ENCODE peak calls at places on chromosomes 11 and 22, in ten cellular contexts. Q, A, I, L, V, E, S, F, U and T are unnamed samples.
A peak's percentile ranks its signal among the peaks of the same experiment; 100 is the strongest.

GRCh38 chr22:38148252-38148651 is 33.4 kb downstream of the PLA2G6 start:
- DNase-seq in U (peak; percentile 39), E (no peak), V (no peak), A (no peak), I (no peak), Q (peak; percentile 83), F (no peak), L (peak; percentile 61), S (peak; percentile 23), T (no peak)

GRCh38 chr11:34065505-34066203 is 14.1 kb downstream of the CAPRIN1 start:
- DNase-seq in L (no peak), F (no peak), E (no peak), U (peak; percentile 5), I (no peak), Q (peak; percentile 35), S (no peak), V (no peak), A (no peak), T (no peak)

GRCh38 chr11:131998020-131998419 is 627.6 kb downstream of the NTM start:
- DNase-seq in S (no peak), F (no peak), V (no peak), A (no peak), I (no peak), E (no peak), L (no peak), Q (no peak), U (no peak), T (no peak)

GRCh38 chr11:26964335-26964734 is 29.6 kb upstream of the FIBIN start:
- DNase-seq in A (no peak), S (no peak), Q (no peak), I (no peak), V (no peak), F (no peak), U (peak; percentile 66), L (no peak), E (no peak), T (no peak)

GRCh38 chr11:91804057-91804456 is 420.6 kb upstream of the FAT3 start:
- DNase-seq in U (no peak), F (no peak), A (no peak), L (no peak), I (peak; percentile 66), V (no peak), Q (peak; percentile 25), S (no peak), E (no peak), T (no peak)

GRCh38 chr22:40206561-40206960 is 28.8 kb downstream of the TNRC6B start:
- DNase-seq in I (no peak), U (no peak), V (no peak), L (no peak), A (no peak), E (no peak), F (no peak), S (no peak), Q (no peak), T (no peak)

GRCh38 chr11:31655483-31655882 is 145.9 kb downstream of the ELP4 start:
- DNase-seq in Q (peak; percentile 85), V (no peak), F (no peak), I (peak; percentile 36), U (peak; percentile 60), S (no peak), L (peak; percentile 90), A (no peak), E (no peak), T (no peak)

GRCh38 chr11:2672553-2673249 is 27.1 kb downstream of the KCNQ1OT1 start:
- DNase-seq in L (no peak), E (no peak), U (no peak), I (no peak), Q (no peak), V (no peak), F (no peak), S (peak; percentile 41), A (peak; percentile 50), T (no peak)

GRCh38 chr11:69878144-69878883 is 59.1 kb upstream of the FGF3 start:
- DNase-seq in I (no peak), S (peak; percentile 34), F (no peak), V (no peak), L (no peak), E (no peak), Q (no peak), A (no peak), U (no peak), T (no peak)

GRCh38 chr11:99260696-99261095 is 239.9 kb downstream of the CNTN5 start:
- DNase-seq in V (no peak), L (no peak), E (no peak), Q (no peak), F (no peak), S (no peak), U (no peak), I (no peak), A (no peak), T (no peak)

GRCh38 chr22:22692707-22693530 is 48.5 kb downstream of the GGTLC2 start:
- DNase-seq in V (peak; percentile 44), U (peak; percentile 57), Q (peak; percentile 14), L (peak; percentile 39), S (no peak), E (peak; percentile 80), A (no peak), I (peak; percentile 55), F (no peak), T (no peak)
- TF ChIP-seq CTCF in V (peak; percentile 51), U (peak; percentile 35), Q (peak; percentile 63), L (peak; percentile 74), S (peak; percentile 44), E (peak; percentile 87), A (no peak), I (peak; percentile 61), F (no peak), T (no peak)

GRCh38 chr22:37052386-37053309 is 1.1 kb downstream of the KCTD17 start:
- DNase-seq in E (no peak), S (no peak), A (no peak), I (no peak), U (no peak), L (no peak), V (no peak), F (no peak), Q (no peak), T (no peak)

GRCh38 chr22:37054078-37054440 is 2.5 kb downstream of the KCTD17 start:
- DNase-seq in F (no peak), E (no peak), S (no peak), U (no peak), L (no peak), Q (no peak), I (no peak), V (no peak), A (no peak), T (no peak)

GRCh38 chr22:37050913-37051628 is 471 bp upstream of the KCTD17 start:
- DNase-seq in I (no peak), S (no peak), A (no peak), V (no peak), Q (no peak), F (no peak), L (no peak), U (no peak), E (no peak), T (no peak)

GRCh38 chr22:37053310-37054077 is 2.0 kb downstream of the KCTD17 start:
- DNase-seq in U (peak; percentile 15), E (no peak), A (peak; percentile 61), Q (no peak), V (no peak), F (no peak), L (no peak), S (peak; percentile 59), I (no peak), T (no peak)

GRCh38 chr22:37051629-37052385 is at the start of gene KCTD17:
- DNase-seq in F (no peak), L (peak; percentile 27), A (peak; percentile 75), E (peak; percentile 73), S (peak; percentile 89), U (peak; percentile 51), I (peak; percentile 80), Q (peak; percentile 64), V (peak; percentile 51), T (no peak)
- TF ChIP-seq CTCF in F (no peak), L (no peak), A (peak; percentile 31), E (no peak), S (no peak), U (no peak), I (no peak), Q (no peak), V (no peak), T (no peak)

DNA sequence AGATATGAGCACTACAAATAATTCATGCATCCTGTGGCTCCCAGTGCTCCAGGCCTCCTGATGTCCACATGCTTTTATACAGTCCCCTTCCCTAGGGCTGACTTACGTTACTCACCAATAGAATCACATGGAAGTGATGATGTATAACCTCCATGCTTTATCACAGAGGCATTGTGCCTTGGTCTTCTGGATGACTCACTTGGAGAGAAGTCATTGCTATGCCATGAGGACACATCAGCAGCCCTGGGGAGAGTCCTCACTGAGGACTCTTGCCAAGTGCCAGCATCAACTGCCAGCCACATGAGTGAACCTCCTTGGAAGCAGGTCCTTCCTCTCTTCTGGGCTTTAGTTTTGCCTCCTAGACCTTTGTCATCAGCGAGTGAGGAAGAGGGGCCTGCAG is 22.0 kb upstream of the IGSF9B start:
- DNase-seq in Q (no peak), I (no peak), V (no peak), U (no peak), A (no peak), S (no peak), L (peak; percentile 17), E (no peak), F (no peak), T (no peak)
- TF ChIP-seq CTCF in Q (no peak), I (no peak), V (no peak), U (no peak), A (no peak), S (no peak), L (no peak), E (no peak), F (no peak), T (no peak)

GRCh38 chr22:27820896-27821866 is 19.6 kb upstream of the MN1 start:
- DNase-seq in E (no peak), U (no peak), L (no peak), V (no peak), S (no peak), F (no peak), A (no peak), Q (peak; percentile 15), I (peak; percentile 57), T (no peak)

GRCh38 chr22:27828214-27828587 is 26.6 kb upstream of the MN1 start:
- DNase-seq in V (no peak), L (no peak), U (no peak), I (no peak), F (no peak), S (no peak), Q (no peak), A (no peak), E (no peak), T (no peak)

GRCh38 chr22:27823221-27823620 is 21.7 kb upstream of the MN1 start:
- DNase-seq in L (no peak), Q (no peak), I (no peak), F (no peak), A (no peak), E (no peak), U (no peak), V (no peak), S (no peak), T (no peak)

GRCh38 chr22:27827586-27828213 is 26.1 kb upstream of the MN1 start:
- DNase-seq in L (no peak), E (no peak), S (no peak), F (no peak), U (no peak), I (no peak), Q (no peak), A (peak; percentile 80), V (no peak), T (no peak)

DNA sequence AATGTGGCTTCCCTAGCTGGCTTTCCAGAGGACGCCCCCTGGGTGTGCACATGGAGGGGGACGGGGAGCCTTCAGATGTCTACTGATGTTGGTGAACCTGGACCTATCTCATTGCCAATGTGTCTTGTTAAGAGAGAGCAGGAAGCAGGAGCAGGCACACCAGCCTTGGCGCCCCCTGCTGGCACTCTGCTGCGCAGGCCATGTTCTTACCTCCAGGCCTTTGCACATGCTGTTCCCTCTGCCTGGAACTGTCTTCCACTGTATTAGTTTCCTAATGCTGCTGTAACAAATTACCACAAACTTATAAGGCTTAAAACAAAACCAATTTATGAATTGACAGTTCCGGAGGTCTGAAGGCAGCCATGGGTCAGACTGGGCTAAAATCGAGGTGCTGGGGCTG is 23.6 kb upstream of the MN1 start:
- DNase-seq in U (no peak), I (no peak), E (no peak), S (no peak), V (no peak), A (no peak), L (no peak), F (no peak), Q (no peak), T (no peak)
- TF ChIP-seq CTCF in U (peak; percentile 7), I (peak; percentile 53), E (peak; percentile 25), S (peak; percentile 27), V (no peak), A (peak; percentile 28), L (peak; percentile 16), F (no peak), Q (peak; percentile 46), T (no peak)